ENCODE peak calls at places on chromosome 10, in five cellular contexts. W, Q, M, O and S are unnamed samples.

GRCh38 chr10:122276611-122277205 is 5.6 kb downstream of the BTBD16 start:
- DNase-seq in W (no peak), Q (no peak), M (no peak), O (no peak), S (no peak)

GRCh38 chr10:95605163-95605562 is 44.0 kb upstream of the SORBS1 start:
- DNase-seq in W (no peak), Q (no peak), M (no peak), O (no peak), S (peak; percentile 35)

GRCh38 chr10:11921800-11922387 is 98.7 kb downstream of the PROSER2 start:
- DNase-seq in W (no peak), Q (no peak), M (no peak), O (no peak), S (no peak)

GRCh38 chr10:71236286-71236685 is 23.9 kb downstream of the UNC5B start:
- DNase-seq in W (no peak), Q (no peak), M (no peak), O (no peak), S (peak; percentile 9)

GRCh38 chr10:45809829-45810228 is 37.5 kb downstream of the AGAP4 start:
- DNase-seq in W (no peak), Q (no peak), M (no peak), O (no peak), S (no peak)

GRCh38 chr10:77877461-77878344 is 48.9 kb downstream of the DLG5 start:
- DNase-seq in W (peak; percentile 24), Q (peak; percentile 70), M (peak; percentile 10), O (peak; percentile 50), S (peak; percentile 66)

GRCh38 chr10:120588311-120588710 is 131.3 kb downstream of the PLPP4 start:
- DNase-seq in W (no peak), Q (no peak), M (no peak), O (no peak), S (no peak)

GRCh38 chr10:79258894-79259293 is 88.4 kb upstream of the PPIF start:
- DNase-seq in W (no peak), Q (no peak), M (no peak), O (no peak), S (no peak)

GRCh38 chr10:119421887-119422684 is 120.4 kb downstream of the RGS10 start:
- DNase-seq in W (no peak), Q (no peak), M (no peak), O (peak; percentile 72), S (no peak)

GRCh38 chr10:30384791-30385201 is 35.7 kb upstream of the MTPAP start:
- DNase-seq in W (no peak), Q (no peak), M (no peak), O (no peak), S (no peak)

GRCh38 chr10:17051851-17052250 is 77.8 kb downstream of the CUBN start:
- DNase-seq in W (no peak), Q (no peak), M (no peak), O (no peak), S (no peak)

GRCh38 chr10:63462442-63462841 is 3.3 kb downstream of the JMJD1C start:
- DNase-seq in W (no peak), Q (no peak), M (no peak), O (no peak), S (no peak)

GRCh38 chr10:15379043-15379442 is 8.0 kb upstream of the FAM171A1 start:
- DNase-seq in W (no peak), Q (no peak), M (no peak), O (no peak), S (no peak)

GRCh38 chr10:112815238-112816032 is 134.6 kb upstream of the TCF7L2 start:
- DNase-seq in W (no peak), Q (no peak), M (no peak), O (no peak), S (no peak)

GRCh38 chr10:44569193-44570091 is 184.5 kb upstream of the CXCL12 start:
- DNase-seq in W (peak; percentile 91), Q (no peak), M (no peak), O (peak; percentile 51), S (peak; percentile 64)

GRCh38 chr10:127368937-127369336 is 172.5 kb upstream of the INSYN2A start:
- DNase-seq in W (no peak), Q (no peak), M (no peak), O (no peak), S (no peak)